ENCODE peak calls at places on chromosomes 7 and 10, in nine cellular contexts. Z is AG04450, D is psoas muscle, S is lower lobe of right lung, I is GM23338, X is dorsolateral prefrontal cortex, O is ovary, Q is pancreas, E is foreskin fibroblast. P is an unnamed sample.

GRCh38 chr10:78062296-78062695 is 28.6 kb downstream of the RPS24 start:
- DNase-seq in Z (no peak), D (no peak), S (no peak), I (no peak), X (no peak), O (no peak), Q (no peak), E (no peak), P (no peak)

GRCh38 chr10:79392020-79392398 is 44.7 kb downstream of the PPIF start:
- DNase-seq in Z (no peak), D (peak; percentile 39), S (peak; percentile 23), I (no peak), X (peak; percentile 33), O (peak; percentile 21), Q (no peak), E (no peak), P (no peak)

GRCh38 chr7:84939888-84940287 is 247.0 kb downstream of the SEMA3D start:
- DNase-seq in Z (no peak), D (peak; percentile 28), S (peak; percentile 30), I (no peak), X (peak; percentile 41), O (no peak), Q (no peak), E (no peak), P (no peak)

GRCh38 chr7:105794741-105795729 is 81.4 kb downstream of the ATXN7L1 start:
- DNase-seq in Z (peak; percentile 63), D (no peak), S (no peak), I (no peak), X (no peak), O (peak; percentile 74), Q (no peak), E (peak; percentile 89), P (peak; percentile 48)

GRCh38 chr10:73368238-73368637 is 9.6 kb upstream of the CFAP70 start:
- DNase-seq in Z (no peak), D (no peak), S (no peak), I (no peak), X (no peak), O (no peak), Q (no peak), E (no peak), P (no peak)

GRCh38 chr10:4355346-4355745 is 470.7 kb upstream of the AKR1E2 start:
- DNase-seq in Z (no peak), D (no peak), S (no peak), I (no peak), X (no peak), O (no peak), Q (no peak), E (no peak), P (no peak)

GRCh38 chr7:136086712-136087111 is 109.6 kb upstream of the MTPN start:
- DNase-seq in Z (peak; percentile 69), D (no peak), S (no peak), I (peak; percentile 83), X (peak; percentile 53), O (peak; percentile 27), Q (peak; percentile 74), E (peak; percentile 4), P (peak; percentile 93)

GRCh38 chr10:90723416-90724068 is 134.3 kb downstream of the HTR7 start:
- DNase-seq in Z (no peak), D (no peak), S (no peak), I (peak; percentile 45), X (no peak), O (no peak), Q (no peak), E (no peak), P (no peak)

GRCh38 chr7:44561962-44562621 is 11.6 kb downstream of the DDX56 start:
- DNase-seq in Z (no peak), D (no peak), S (no peak), I (peak; percentile 43), X (no peak), O (no peak), Q (no peak), E (peak; percentile 76), P (no peak)

GRCh38 chr10:72687035-72687434 is 4.9 kb upstream of the MCU start:
- DNase-seq in Z (no peak), D (no peak), S (no peak), I (no peak), X (no peak), O (no peak), Q (peak; percentile 28), E (no peak), P (no peak)

GRCh38 chr10:35007858-35008301 is 82.3 kb downstream of the CUL2 start:
- DNase-seq in Z (no peak), D (no peak), S (no peak), I (peak; percentile 27), X (no peak), O (no peak), Q (no peak), E (peak; percentile 13), P (peak; percentile 60)

GRCh38 chr10:28988980-28989379 is 299.9 kb upstream of the LYZL1 start:
- DNase-seq in Z (no peak), D (no peak), S (no peak), I (no peak), X (no peak), O (no peak), Q (no peak), E (no peak), P (no peak)

GRCh38 chr7:47771990-47772360 is 176.3 kb downstream of the PKD1L1 start:
- DNase-seq in Z (no peak), D (no peak), S (no peak), I (no peak), X (no peak), O (no peak), Q (no peak), E (no peak), P (no peak)

GRCh38 chr7:134632937-134633540 is 13.6 kb upstream of the BPGM start:
- DNase-seq in Z (no peak), D (no peak), S (no peak), I (peak; percentile 76), X (no peak), O (no peak), Q (no peak), E (peak; percentile 82), P (peak; percentile 58)

GRCh38 chr7:99597762-99598501 is at the start of gene TMEM225B:
- DNase-seq in Z (no peak), D (no peak), S (no peak), I (peak; percentile 37), X (no peak), O (no peak), Q (no peak), E (no peak), P (no peak)

DNA sequence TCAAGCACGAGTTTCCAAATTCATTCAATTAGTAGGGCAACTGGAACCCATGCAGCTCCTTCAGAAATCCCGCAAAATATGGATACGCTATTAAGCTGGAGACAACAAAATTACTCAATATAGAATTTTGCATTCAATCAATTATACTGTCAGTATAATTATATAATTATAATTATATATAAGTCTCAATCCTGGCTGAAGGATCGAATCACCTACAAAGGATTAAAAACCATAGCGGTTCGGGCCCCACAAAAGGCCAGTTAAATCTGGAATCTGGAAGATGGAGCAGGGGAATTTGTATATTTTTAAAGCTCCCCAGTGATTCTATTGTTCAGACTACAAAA is 55.7 kb downstream of the FHIP2A start:
- DNase-seq in Z (no peak), D (no peak), S (no peak), I (no peak), X (no peak), O (no peak), Q (no peak), E (no peak), P (no peak)
- TF ChIP-seq CTCF in Z (no peak), D (no peak), S (no peak), I (no peak), X (no peak), O (no peak), Q (no peak), E (no peak), P (no peak)

GRCh38 chr7:150340024-150340749 is 1.2 kb downstream of the RARRES2 start:
- DNase-seq in Z (peak; percentile 21), D (peak; percentile 52), S (peak; percentile 66), I (peak; percentile 71), X (no peak), O (peak; percentile 72), Q (peak; percentile 75), E (peak; percentile 30), P (peak; percentile 22)
- H3K4me3 ChIP-seq in Z (peak overlapping the region; percentile 46), D (peak overlapping the region; percentile 59), S (peak overlapping the region; percentile 62), I (peak overlapping the region; percentile 93), X (peak overlapping the region; percentile 50), O (peak overlapping the region; percentile 84), Q (peak overlapping the region; percentile 34), E (peak overlapping the region; percentile 15), P (peak overlapping the region; percentile 26)

GRCh38 chr10:101140084-101140949 is 9.2 kb downstream of the TLX1 start:
- DNase-seq in Z (no peak), D (no peak), S (no peak), I (peak; percentile 58), X (no peak), O (no peak), Q (no peak), E (no peak), P (no peak)
- TF ChIP-seq CTCF in Z (no peak), D (no peak), S (no peak), I (no peak), X (no peak), O (no peak), Q (no peak), E (no peak), P (no peak)

GRCh38 chr10:869171-869570 is 62.3 kb downstream of the LARP4B start:
- DNase-seq in Z (no peak), D (no peak), S (no peak), I (no peak), X (no peak), O (no peak), Q (no peak), E (no peak), P (no peak)

GRCh38 chr10:867807-868206 is 63.7 kb downstream of the LARP4B start:
- DNase-seq in Z (no peak), D (no peak), S (no peak), I (no peak), X (no peak), O (no peak), Q (no peak), E (no peak), P (peak; percentile 17)

GRCh38 chr10:866577-866941 is 64.9 kb downstream of the LARP4B start:
- DNase-seq in Z (no peak), D (no peak), S (no peak), I (no peak), X (no peak), O (no peak), Q (no peak), E (no peak), P (no peak)

GRCh38 chr10:865257-865656 is 66.2 kb downstream of the LARP4B start:
- DNase-seq in Z (no peak), D (no peak), S (no peak), I (peak; percentile 64), X (no peak), O (no peak), Q (no peak), E (no peak), P (no peak)

DNA sequence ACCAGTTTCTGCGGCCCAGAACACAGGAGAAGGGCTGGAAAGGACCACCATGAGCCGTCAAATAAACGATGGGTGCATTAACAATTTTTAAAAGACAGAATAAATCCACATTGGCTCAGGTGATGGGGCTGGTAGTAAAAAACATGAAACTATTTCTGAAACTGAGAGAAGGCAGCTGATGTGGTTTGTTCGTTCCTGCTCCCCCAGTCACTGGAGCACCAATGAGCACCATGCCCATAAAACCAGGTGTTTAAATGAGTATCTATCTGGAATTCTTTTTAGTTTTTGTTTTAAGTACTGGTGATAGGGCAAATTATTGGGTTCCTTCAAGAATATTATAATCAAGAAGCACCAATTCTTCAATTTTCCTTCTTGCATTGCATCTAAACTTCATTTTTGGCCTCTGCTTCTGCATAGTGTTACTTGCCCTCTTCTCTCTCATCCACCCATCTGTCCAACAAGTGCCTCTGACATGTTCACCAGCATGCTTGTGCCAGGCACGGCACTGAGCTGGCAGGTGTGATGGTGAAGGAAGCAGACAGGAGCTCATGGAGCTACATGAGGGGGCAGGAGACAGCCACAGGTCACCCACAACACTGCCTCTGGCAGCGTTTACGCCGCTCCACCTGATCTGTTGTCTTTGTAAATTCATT is 65.5 kb downstream of the LARP4B start:
- DNase-seq in Z (no peak), D (no peak), S (no peak), I (no peak), X (no peak), O (no peak), Q (no peak), E (no peak), P (no peak)
- H3K4me3 ChIP-seq in Z (no peak overlapping the region), D (no peak overlapping the region), S (no peak overlapping the region), I (no peak overlapping the region), X (no peak overlapping the region), O (no peak overlapping the region), Q (no peak overlapping the region), E (no peak overlapping the region), P (no peak overlapping the region)

P was measured in astrocyte of the spinal cord.